ENCODE peak calls at places on chromosomes 7 and 10, in four cellular contexts. E is naive thymus-derived CD4-positive, alpha-beta T cell; J is lower lobe of right lung; X is tibial nerve. P is an unnamed sample. For H3K4me1, the result is how much of the 10 kb centered on the place peaks cover.

GRCh38 chr7:29035044-29035740 is 77.1 kb upstream of the TRIL start:
- DNase-seq in E (no peak), J (no peak), X (no peak), P (no peak)

GRCh38 chr10:97380513-97380912 is 20.6 kb downstream of the RRP12 start:
- DNase-seq in E (no peak), J (no peak), X (no peak), P (no peak)

GRCh38 chr10:200405-200804 is 65.2 kb downstream of the ZMYND11 start:
- DNase-seq in E (no peak), J (no peak), X (no peak), P (no peak)

GRCh38 chr10:131703527-131703926 is 197.3 kb upstream of the PPP2R2D start:
- DNase-seq in E (no peak), J (no peak), X (no peak), P (no peak)

GRCh38 chr7:48180981-48181380 is 9.7 kb downstream of the ABCA13 start:
- DNase-seq in E (no peak), J (no peak), X (no peak), P (no peak)

GRCh38 chr10:78178940-78179339 is 145.3 kb downstream of the RPS24 start:
- DNase-seq in E (no peak), J (peak), X (no peak), P (no peak)

GRCh38 chr10:84118395-84119006 is 20.8 kb upstream of the GHITM start:
- DNase-seq in E (no peak), J (no peak), X (no peak), P (no peak)

GRCh38 chr7:45984386-45985295 is 63.6 kb upstream of the IGFBP3 start:
- DNase-seq in E (no peak), J (no peak), X (no peak), P (no peak)

GRCh38 chr7:3174515-3175318 is 126.3 kb upstream of the SDK1 start:
- DNase-seq in E (no peak), J (peak), X (no peak), P (no peak)

GRCh38 chr7:12674861-12675260 is 12.6 kb upstream of the ARL4A start:
- DNase-seq in E (peak), J (no peak), X (no peak), P (no peak)

DNA sequence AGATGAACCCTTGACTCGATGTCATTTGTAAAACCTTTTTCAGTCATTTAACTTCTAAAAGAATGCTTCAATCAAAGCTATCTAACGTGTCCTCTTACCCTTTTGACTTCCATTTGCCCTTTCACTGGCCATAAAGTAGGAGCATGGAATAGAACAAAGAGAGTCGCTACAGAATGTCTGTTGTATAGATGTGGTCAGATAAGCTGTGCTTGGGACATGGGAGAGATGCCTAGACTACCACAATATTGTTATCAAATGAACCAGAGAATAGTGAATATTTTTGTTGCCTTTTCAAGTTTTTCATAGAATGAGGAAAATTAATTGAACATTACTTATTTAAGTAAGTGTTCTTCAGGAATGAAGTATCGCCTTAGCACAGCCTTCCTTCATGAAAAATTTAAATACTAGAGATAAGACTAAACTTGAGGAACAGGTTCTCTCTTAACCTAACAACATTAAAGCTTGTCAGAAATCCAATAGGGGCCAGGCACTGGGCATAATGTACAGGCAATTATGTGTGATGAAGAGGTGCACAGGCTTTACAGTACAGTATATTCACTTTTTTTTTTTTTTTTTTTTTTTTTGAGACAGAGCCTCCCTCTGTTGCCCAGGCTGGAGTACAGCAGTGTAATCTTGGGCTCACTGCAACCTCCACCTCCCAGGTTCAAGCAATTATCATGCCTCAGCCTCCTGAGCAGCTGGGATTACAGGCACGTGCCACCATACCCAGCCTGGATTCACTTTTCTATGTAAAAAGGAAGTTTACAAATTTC is 7.5 kb upstream of the KMT2E start:
- DNase-seq in E (no peak), J (no peak), X (no peak), P (no peak)
- H3K4me1 ChIP-seq in E (half or more), J (half or more), X (half or more), P (half or more)

GRCh38 chr10:73859441-73860049 is 14.8 kb downstream of the CAMK2G start:
- DNase-seq in E (peak), J (no peak), X (no peak), P (no peak)
- H3K27ac ChIP-seq in E (peak), J (no peak), X (no peak), P (peak)

GRCh38 chr7:8126768-8127167 is 135.2 kb downstream of the ICA1 start:
- DNase-seq in E (no peak), J (no peak), X (no peak), P (no peak)
- H3K4me1 ChIP-seq in E (half or more), J (under half), X (under half), P (under half)

DNA sequence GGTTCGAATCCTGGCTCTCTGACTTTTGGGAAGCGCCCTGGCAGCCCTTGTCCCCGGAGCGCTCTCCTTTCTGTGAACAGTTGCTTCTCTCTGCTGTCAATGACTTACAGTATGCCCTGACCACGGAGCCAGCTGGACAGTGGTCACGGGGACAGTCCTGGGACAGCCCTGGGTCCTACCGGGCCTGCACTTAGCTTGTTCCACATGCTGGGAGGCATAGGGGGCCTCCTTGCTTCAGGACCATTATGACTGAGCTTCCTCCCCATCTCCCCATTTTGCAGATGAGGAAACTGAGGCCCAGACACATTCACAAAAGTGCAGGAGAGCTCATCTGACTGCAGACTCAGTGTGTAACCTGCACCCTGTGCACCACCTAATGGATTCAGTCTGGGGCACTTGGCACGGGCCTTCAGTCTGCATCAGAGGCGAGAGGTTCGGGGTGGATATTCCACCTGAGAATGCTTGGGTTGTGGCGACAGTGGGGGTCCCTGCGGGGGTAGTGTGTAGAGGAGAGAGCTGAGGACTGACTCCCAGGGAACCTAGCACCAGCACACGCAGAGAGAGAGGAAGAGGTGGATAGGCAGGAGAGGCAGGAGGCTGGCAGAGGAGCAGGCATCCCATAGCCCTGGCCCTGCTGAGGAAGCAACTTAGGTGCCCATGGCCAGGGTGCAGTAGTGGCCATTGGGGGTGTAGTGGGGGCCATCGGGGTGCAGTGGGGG is 1.6 kb downstream of the DOCK1 start:
- DNase-seq in E (no peak), J (no peak), X (no peak), P (no peak)
- H3K27ac ChIP-seq in E (no peak), J (no peak), X (peak), P (peak)

DNA sequence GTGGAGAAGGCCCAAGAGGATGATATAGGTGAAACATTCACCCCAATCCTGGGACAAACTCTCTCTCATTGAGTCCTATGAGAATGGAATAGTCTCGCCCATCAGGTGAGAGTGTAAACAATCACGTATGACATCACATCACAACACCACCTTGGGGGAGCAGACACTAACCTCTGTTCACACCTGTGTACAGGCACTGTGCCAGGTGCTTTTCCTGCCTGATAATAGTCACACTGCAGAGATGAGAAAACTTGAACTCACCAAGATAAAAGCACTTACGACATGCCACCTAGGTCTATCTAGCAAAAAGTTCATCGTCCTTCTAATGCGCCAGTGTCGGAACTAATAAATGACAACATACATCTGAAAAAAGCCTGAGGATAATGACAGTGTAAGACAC is 187.8 kb downstream of the FAM107B start:
- DNase-seq in E (peak), J (no peak), X (no peak), P (no peak)
- H3K4me1 ChIP-seq in E (half or more), J (under half), X (under half), P (under half)

DNA sequence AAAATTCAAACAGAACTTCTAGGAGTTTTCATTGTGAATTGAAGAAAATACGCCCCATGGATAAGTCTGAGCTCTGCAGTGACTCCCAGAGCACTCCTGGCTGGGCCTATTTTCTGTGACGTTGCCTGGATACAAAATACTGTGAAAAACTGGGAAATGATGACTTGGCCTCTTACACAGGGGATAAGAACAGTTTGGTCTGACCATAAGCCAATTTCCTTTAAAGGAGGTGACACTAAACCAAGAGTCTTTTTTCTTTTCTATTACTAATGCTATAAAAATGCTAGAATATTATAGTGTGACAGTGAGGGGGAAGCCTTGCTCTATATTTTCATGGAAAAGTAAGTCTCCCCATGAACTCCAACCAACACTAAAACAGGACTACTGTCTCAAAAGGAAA is 45.6 kb downstream of the MYOF start:
- DNase-seq in E (no peak), J (no peak), X (peak), P (peak)
- H3K27ac ChIP-seq in E (no peak), J (peak), X (peak), P (peak)

GRCh38 chr7:43593010-43593409 is 10.1 kb downstream of the STK17A start:
- DNase-seq in E (no peak), J (no peak), X (no peak), P (no peak)
- H3K4me1 ChIP-seq in E (half or more), J (under half), X (under half), P (under half)

DNA sequence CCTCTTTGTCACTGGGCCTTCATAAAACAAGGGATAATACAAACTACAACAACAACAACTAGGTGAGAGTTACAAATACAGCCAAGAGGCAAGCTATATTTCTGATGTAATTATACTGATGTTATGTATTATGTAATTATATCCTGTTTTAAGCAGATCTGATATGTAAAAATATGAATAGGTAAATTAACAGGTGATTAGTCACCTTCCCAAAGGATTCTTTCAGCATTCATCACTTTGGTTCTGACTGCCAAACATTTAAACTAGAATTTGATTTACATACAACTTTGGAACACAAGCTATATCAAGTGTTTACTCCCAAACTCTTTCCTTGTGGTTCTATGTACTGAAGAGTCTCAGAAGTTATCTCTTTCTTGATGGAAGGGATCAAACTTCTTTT is 53.7 kb downstream of the BEND7 start:
- DNase-seq in E (no peak), J (no peak), X (no peak), P (no peak)
- H3K27ac ChIP-seq in E (no peak), J (no peak), X (no peak), P (no peak)